ENCODE peak calls at places on chromosomes 11 and 22, in ten cellular contexts. One of them, this sample, is unnamed.

GRCh38 chr11:11988099-11988651 is 20.3 kb downstream of the DKK3 start:
- DNase-seq in PC-9: no peak
- DNase-seq in stomach: no peak
- DNase-seq in putamen: no peak
- DNase-seq in smooth muscle cell of the brain vasculature: no peak
- DNase-seq in caudate nucleus: no peak
- DNase-seq in HFFc6: peak
- DNase-seq in uterus: no peak
- DNase-seq in activated CD8-positive, alpha-beta memory T cell treated with anti-CD3 and anti-CD28 coated beads for 1 hour: no peak
- DNase-seq in KG1: no peak
- DNase-seq in this sample: peak

GRCh38 chr11:12865871-12866595 is 143.1 kb upstream of the RASSF10 start:
- DNase-seq in KG1: no peak
- DNase-seq in caudate nucleus: no peak
- DNase-seq in stomach: no peak
- DNase-seq in putamen: no peak
- DNase-seq in HFFc6: no peak
- DNase-seq in smooth muscle cell of the brain vasculature: no peak
- DNase-seq in PC-9: no peak
- DNase-seq in activated CD8-positive, alpha-beta memory T cell treated with anti-CD3 and anti-CD28 coated beads for 1 hour: no peak
- DNase-seq in uterus: no peak
- DNase-seq in this sample: no peak

GRCh38 chr11:45298718-45299117 is 12.6 kb upstream of the SYT13 start:
- DNase-seq in HFFc6: no peak
- DNase-seq in uterus: no peak
- DNase-seq in putamen: no peak
- DNase-seq in PC-9: no peak
- DNase-seq in caudate nucleus: no peak
- DNase-seq in stomach: no peak
- DNase-seq in smooth muscle cell of the brain vasculature: no peak
- DNase-seq in KG1: no peak
- DNase-seq in activated CD8-positive, alpha-beta memory T cell treated with anti-CD3 and anti-CD28 coated beads for 1 hour: no peak
- DNase-seq in this sample: no peak

GRCh38 chr11:110069158-110069737 is 23.9 kb upstream of the ZC3H12C start:
- DNase-seq in HFFc6: peak
- DNase-seq in KG1: peak
- DNase-seq in smooth muscle cell of the brain vasculature: no peak
- DNase-seq in uterus: no peak
- DNase-seq in PC-9: peak
- DNase-seq in caudate nucleus: no peak
- DNase-seq in stomach: peak
- DNase-seq in activated CD8-positive, alpha-beta memory T cell treated with anti-CD3 and anti-CD28 coated beads for 1 hour: no peak
- DNase-seq in putamen: no peak
- DNase-seq in this sample: peak

GRCh38 chr11:79062814-79063762 is 377.7 kb downstream of the TENM4 start:
- DNase-seq in caudate nucleus: no peak
- DNase-seq in stomach: no peak
- DNase-seq in HFFc6: no peak
- DNase-seq in uterus: no peak
- DNase-seq in PC-9: no peak
- DNase-seq in KG1: no peak
- DNase-seq in activated CD8-positive, alpha-beta memory T cell treated with anti-CD3 and anti-CD28 coated beads for 1 hour: no peak
- DNase-seq in putamen: no peak
- DNase-seq in smooth muscle cell of the brain vasculature: no peak
- DNase-seq in this sample: no peak

GRCh38 chr11:57482782-57483569 is 22.6 kb downstream of the RTN4RL2 start:
- DNase-seq in uterus: no peak
- DNase-seq in KG1: no peak
- DNase-seq in PC-9: no peak
- DNase-seq in HFFc6: no peak
- DNase-seq in stomach: peak
- DNase-seq in activated CD8-positive, alpha-beta memory T cell treated with anti-CD3 and anti-CD28 coated beads for 1 hour: no peak
- DNase-seq in caudate nucleus: no peak
- DNase-seq in smooth muscle cell of the brain vasculature: no peak
- DNase-seq in putamen: no peak
- DNase-seq in this sample: peak

GRCh38 chr11:112856133-112856532 is 105.1 kb upstream of the NCAM1 start:
- DNase-seq in HFFc6: no peak
- DNase-seq in uterus: no peak
- DNase-seq in PC-9: no peak
- DNase-seq in caudate nucleus: no peak
- DNase-seq in KG1: no peak
- DNase-seq in activated CD8-positive, alpha-beta memory T cell treated with anti-CD3 and anti-CD28 coated beads for 1 hour: no peak
- DNase-seq in smooth muscle cell of the brain vasculature: no peak
- DNase-seq in putamen: no peak
- DNase-seq in stomach: no peak
- DNase-seq in this sample: no peak

GRCh38 chr22:19735665-19736510 is 12.5 kb downstream of the GP1BB start:
- DNase-seq in KG1: no peak
- DNase-seq in activated CD8-positive, alpha-beta memory T cell treated with anti-CD3 and anti-CD28 coated beads for 1 hour: no peak
- DNase-seq in putamen: no peak
- DNase-seq in HFFc6: no peak
- DNase-seq in caudate nucleus: no peak
- DNase-seq in uterus: no peak
- DNase-seq in smooth muscle cell of the brain vasculature: no peak
- DNase-seq in PC-9: no peak
- DNase-seq in stomach: no peak
- DNase-seq in this sample: no peak

GRCh38 chr11:107804219-107804618 is 54.4 kb downstream of the SLC35F2 start:
- DNase-seq in smooth muscle cell of the brain vasculature: no peak
- DNase-seq in caudate nucleus: no peak
- DNase-seq in HFFc6: no peak
- DNase-seq in PC-9: no peak
- DNase-seq in stomach: no peak
- DNase-seq in uterus: no peak
- DNase-seq in KG1: no peak
- DNase-seq in putamen: no peak
- DNase-seq in activated CD8-positive, alpha-beta memory T cell treated with anti-CD3 and anti-CD28 coated beads for 1 hour: no peak
- DNase-seq in this sample: no peak

GRCh38 chr22:34135749-34136148 is 215.5 kb upstream of the LARGE1 start:
- DNase-seq in caudate nucleus: no peak
- DNase-seq in activated CD8-positive, alpha-beta memory T cell treated with anti-CD3 and anti-CD28 coated beads for 1 hour: no peak
- DNase-seq in PC-9: no peak
- DNase-seq in stomach: no peak
- DNase-seq in HFFc6: no peak
- DNase-seq in uterus: no peak
- DNase-seq in KG1: no peak
- DNase-seq in smooth muscle cell of the brain vasculature: no peak
- DNase-seq in putamen: no peak
- DNase-seq in this sample: no peak

GRCh38 chr11:68312117-68312779 is at the start of gene LRP5:
- DNase-seq in caudate nucleus: no peak
- DNase-seq in PC-9: no peak
- DNase-seq in activated CD8-positive, alpha-beta memory T cell treated with anti-CD3 and anti-CD28 coated beads for 1 hour: no peak
- DNase-seq in KG1: no peak
- DNase-seq in stomach: no peak
- DNase-seq in putamen: no peak
- DNase-seq in HFFc6: no peak
- DNase-seq in uterus: no peak
- DNase-seq in smooth muscle cell of the brain vasculature: no peak
- DNase-seq in this sample: peak

GRCh38 chr11:45264839-45265515 is 21.2 kb downstream of the SYT13 start:
- DNase-seq in smooth muscle cell of the brain vasculature: peak
- DNase-seq in uterus: no peak
- DNase-seq in KG1: no peak
- DNase-seq in activated CD8-positive, alpha-beta memory T cell treated with anti-CD3 and anti-CD28 coated beads for 1 hour: no peak
- DNase-seq in HFFc6: peak
- DNase-seq in stomach: no peak
- DNase-seq in PC-9: no peak
- DNase-seq in putamen: no peak
- DNase-seq in caudate nucleus: no peak
- DNase-seq in this sample: peak

GRCh38 chr11:81840375-81840774 is 893.3 kb downstream of the FAM181B start:
- DNase-seq in smooth muscle cell of the brain vasculature: peak
- DNase-seq in putamen: no peak
- DNase-seq in stomach: no peak
- DNase-seq in HFFc6: no peak
- DNase-seq in caudate nucleus: no peak
- DNase-seq in activated CD8-positive, alpha-beta memory T cell treated with anti-CD3 and anti-CD28 coated beads for 1 hour: no peak
- DNase-seq in PC-9: no peak
- DNase-seq in KG1: no peak
- DNase-seq in uterus: no peak
- DNase-seq in this sample: no peak

GRCh38 chr11:5499671-5500070 is 10.1 kb downstream of the UBQLN3 start:
- DNase-seq in PC-9: no peak
- DNase-seq in smooth muscle cell of the brain vasculature: no peak
- DNase-seq in uterus: no peak
- DNase-seq in HFFc6: no peak
- DNase-seq in KG1: no peak
- DNase-seq in caudate nucleus: no peak
- DNase-seq in activated CD8-positive, alpha-beta memory T cell treated with anti-CD3 and anti-CD28 coated beads for 1 hour: no peak
- DNase-seq in putamen: no peak
- DNase-seq in stomach: no peak
- DNase-seq in this sample: no peak

GRCh38 chr11:117187428-117187798 is 8.9 kb downstream of the SIDT2 start:
- DNase-seq in uterus: no peak
- DNase-seq in HFFc6: no peak
- DNase-seq in stomach: peak
- DNase-seq in activated CD8-positive, alpha-beta memory T cell treated with anti-CD3 and anti-CD28 coated beads for 1 hour: no peak
- DNase-seq in smooth muscle cell of the brain vasculature: no peak
- DNase-seq in caudate nucleus: no peak
- DNase-seq in PC-9: no peak
- DNase-seq in putamen: no peak
- DNase-seq in KG1: no peak
- DNase-seq in this sample: no peak

GRCh38 chr11:60992842-60993409 is 21.4 kb downstream of the CD6 start:
- DNase-seq in stomach: peak
- DNase-seq in KG1: no peak
- DNase-seq in caudate nucleus: no peak
- DNase-seq in activated CD8-positive, alpha-beta memory T cell treated with anti-CD3 and anti-CD28 coated beads for 1 hour: no peak
- DNase-seq in PC-9: no peak
- DNase-seq in smooth muscle cell of the brain vasculature: no peak
- DNase-seq in uterus: no peak
- DNase-seq in putamen: peak
- DNase-seq in HFFc6: no peak
- DNase-seq in this sample: no peak

GRCh38 chr11:16086229-16086628 is 270.1 kb downstream of the SOX6 start:
- DNase-seq in KG1: no peak
- DNase-seq in HFFc6: no peak
- DNase-seq in stomach: no peak
- DNase-seq in uterus: no peak
- DNase-seq in activated CD8-positive, alpha-beta memory T cell treated with anti-CD3 and anti-CD28 coated beads for 1 hour: no peak
- DNase-seq in PC-9: no peak
- DNase-seq in smooth muscle cell of the brain vasculature: no peak
- DNase-seq in caudate nucleus: no peak
- DNase-seq in putamen: no peak
- DNase-seq in this sample: no peak

GRCh38 chr22:23397618-23398567 is 182.2 kb downstream of the IGLL1 start:
- DNase-seq in HFFc6: no peak
- DNase-seq in caudate nucleus: no peak
- DNase-seq in KG1: no peak
- DNase-seq in putamen: no peak
- DNase-seq in activated CD8-positive, alpha-beta memory T cell treated with anti-CD3 and anti-CD28 coated beads for 1 hour: no peak
- DNase-seq in uterus: no peak
- DNase-seq in stomach: no peak
- DNase-seq in PC-9: no peak
- DNase-seq in smooth muscle cell of the brain vasculature: no peak
- DNase-seq in this sample: no peak

GRCh38 chr22:36660510-36660840 is 43.1 kb downstream of the CACNG2 start:
- DNase-seq in activated CD8-positive, alpha-beta memory T cell treated with anti-CD3 and anti-CD28 coated beads for 1 hour: no peak
- DNase-seq in PC-9: no peak
- DNase-seq in stomach: no peak
- DNase-seq in smooth muscle cell of the brain vasculature: no peak
- DNase-seq in putamen: no peak
- DNase-seq in HFFc6: no peak
- DNase-seq in uterus: no peak
- DNase-seq in KG1: no peak
- DNase-seq in caudate nucleus: no peak
- DNase-seq in this sample: no peak

GRCh38 chr22:41597635-41597953 is 8.0 kb upstream of the PMM1 start:
- DNase-seq in KG1: no peak
- DNase-seq in uterus: no peak
- DNase-seq in caudate nucleus: no peak
- DNase-seq in stomach: no peak
- DNase-seq in HFFc6: no peak
- DNase-seq in PC-9: no peak
- DNase-seq in putamen: no peak
- DNase-seq in smooth muscle cell of the brain vasculature: no peak
- DNase-seq in activated CD8-positive, alpha-beta memory T cell treated with anti-CD3 and anti-CD28 coated beads for 1 hour: no peak
- DNase-seq in this sample: no peak

GRCh38 chr11:120334894-120335462 is 1.2 kb upstream of the ARHGEF12 start:
- DNase-seq in activated CD8-positive, alpha-beta memory T cell treated with anti-CD3 and anti-CD28 coated beads for 1 hour: no peak
- DNase-seq in HFFc6: peak
- DNase-seq in smooth muscle cell of the brain vasculature: no peak
- DNase-seq in stomach: peak
- DNase-seq in putamen: peak
- DNase-seq in uterus: peak
- DNase-seq in PC-9: peak
- DNase-seq in KG1: peak
- DNase-seq in caudate nucleus: no peak
- DNase-seq in this sample: peak

GRCh38 chr11:65864758-65865471 is 4.7 kb downstream of the MUS81 start:
- DNase-seq in KG1: no peak
- DNase-seq in caudate nucleus: no peak
- DNase-seq in smooth muscle cell of the brain vasculature: no peak
- DNase-seq in activated CD8-positive, alpha-beta memory T cell treated with anti-CD3 and anti-CD28 coated beads for 1 hour: no peak
- DNase-seq in uterus: peak
- DNase-seq in HFFc6: no peak
- DNase-seq in putamen: no peak
- DNase-seq in PC-9: no peak
- DNase-seq in stomach: no peak
- DNase-seq in this sample: no peak

GRCh38 chr11:121024989-121025388 is 1.1 kb downstream of the TBCEL start:
- DNase-seq in putamen: no peak
- DNase-seq in HFFc6: peak
- DNase-seq in KG1: no peak
- DNase-seq in PC-9: no peak
- DNase-seq in activated CD8-positive, alpha-beta memory T cell treated with anti-CD3 and anti-CD28 coated beads for 1 hour: no peak
- DNase-seq in uterus: no peak
- DNase-seq in stomach: no peak
- DNase-seq in smooth muscle cell of the brain vasculature: no peak
- DNase-seq in caudate nucleus: no peak
- DNase-seq in this sample: no peak

GRCh38 chr11:102223859-102224258 is 93.4 kb upstream of the BIRC3 start:
- DNase-seq in HFFc6: no peak
- DNase-seq in putamen: no peak
- DNase-seq in stomach: no peak
- DNase-seq in activated CD8-positive, alpha-beta memory T cell treated with anti-CD3 and anti-CD28 coated beads for 1 hour: no peak
- DNase-seq in smooth muscle cell of the brain vasculature: no peak
- DNase-seq in PC-9: no peak
- DNase-seq in caudate nucleus: no peak
- DNase-seq in uterus: no peak
- DNase-seq in KG1: no peak
- DNase-seq in this sample: peak

GRCh38 chr11:112751312-112751711 is 209.9 kb upstream of the NCAM1 start:
- DNase-seq in putamen: no peak
- DNase-seq in caudate nucleus: no peak
- DNase-seq in smooth muscle cell of the brain vasculature: no peak
- DNase-seq in HFFc6: no peak
- DNase-seq in uterus: no peak
- DNase-seq in KG1: no peak
- DNase-seq in stomach: no peak
- DNase-seq in PC-9: no peak
- DNase-seq in activated CD8-positive, alpha-beta memory T cell treated with anti-CD3 and anti-CD28 coated beads for 1 hour: no peak
- DNase-seq in this sample: no peak

GRCh38 chr11:46376258-46377050 is 5.0 kb upstream of the MDK start:
- DNase-seq in stomach: no peak
- DNase-seq in caudate nucleus: no peak
- DNase-seq in HFFc6: no peak
- DNase-seq in putamen: no peak
- DNase-seq in activated CD8-positive, alpha-beta memory T cell treated with anti-CD3 and anti-CD28 coated beads for 1 hour: no peak
- DNase-seq in uterus: no peak
- DNase-seq in KG1: no peak
- DNase-seq in smooth muscle cell of the brain vasculature: no peak
- DNase-seq in PC-9: no peak
- DNase-seq in this sample: no peak

GRCh38 chr22:39478461-39478860 is 21.6 kb downstream of the MGAT3 start:
- DNase-seq in uterus: no peak
- DNase-seq in PC-9: peak
- DNase-seq in HFFc6: no peak
- DNase-seq in caudate nucleus: no peak
- DNase-seq in KG1: no peak
- DNase-seq in smooth muscle cell of the brain vasculature: no peak
- DNase-seq in activated CD8-positive, alpha-beta memory T cell treated with anti-CD3 and anti-CD28 coated beads for 1 hour: no peak
- DNase-seq in stomach: peak
- DNase-seq in putamen: no peak
- DNase-seq in this sample: no peak

GRCh38 chr11:75780888-75781287 is 12.3 kb downstream of the DGAT2 start:
- DNase-seq in activated CD8-positive, alpha-beta memory T cell treated with anti-CD3 and anti-CD28 coated beads for 1 hour: no peak
- DNase-seq in KG1: no peak
- DNase-seq in HFFc6: no peak
- DNase-seq in stomach: no peak
- DNase-seq in smooth muscle cell of the brain vasculature: no peak
- DNase-seq in caudate nucleus: no peak
- DNase-seq in PC-9: no peak
- DNase-seq in uterus: no peak
- DNase-seq in putamen: no peak
- DNase-seq in this sample: no peak

This sample was measured in HCEC 1CT.